ENCODE peak calls at places on chromosomes 7 and 10, in nine cellular contexts. Q is ELF-1; W is EL; G is putamen; E is effector CD8-positive, alpha-beta T cell; H is CMK; Y is ovary; X is HS-5; P is HTR-8/SVneo. C is an unnamed sample.

GRCh38 chr7:139570119-139570518 is 46.6 kb downstream of the CLEC2L start:
- DNase-seq in Q (peak), W (no peak), G (peak), E (no peak), H (no peak), Y (no peak), X (no peak), P (no peak), C (peak)

GRCh38 chr10:88999629-89000028 is 9.0 kb downstream of the FAS start:
- DNase-seq in Q (no peak), W (no peak), G (no peak), E (no peak), H (no peak), Y (no peak), X (no peak), P (no peak), C (no peak)

GRCh38 chr7:20858913-20859312 is 72.2 kb upstream of the SP8 start:
- DNase-seq in Q (no peak), W (no peak), G (peak), E (no peak), H (no peak), Y (no peak), X (no peak), P (no peak), C (peak)

GRCh38 chr7:41889472-41889871 is 186.6 kb upstream of the INHBA start:
- DNase-seq in Q (no peak), W (no peak), G (no peak), E (no peak), H (no peak), Y (no peak), X (no peak), P (no peak), C (no peak)

GRCh38 chr7:155203882-155204691 is 93.6 kb upstream of the INSIG1 start:
- DNase-seq in Q (no peak), W (no peak), G (no peak), E (no peak), H (no peak), Y (no peak), X (no peak), P (no peak), C (no peak)

GRCh38 chr7:21304836-21305235 is 123.0 kb upstream of the SP4 start:
- DNase-seq in Q (no peak), W (no peak), G (no peak), E (no peak), H (no peak), Y (no peak), X (no peak), P (no peak), C (no peak)

GRCh38 chr7:128833148-128833938 is 3.1 kb downstream of the FLNC start:
- DNase-seq in Q (peak), W (peak), G (peak), E (no peak), H (no peak), Y (peak), X (no peak), P (no peak), C (peak)

GRCh38 chr10:122374859-122375721 is 582 bp downstream of the PLEKHA1 start:
- DNase-seq in Q (peak), W (peak), G (peak), E (peak), H (peak), Y (peak), X (peak), P (peak), C (peak)

GRCh38 chr10:133378251-133379096 is 588 bp upstream of the PAOX start:
- DNase-seq in Q (peak), W (peak), G (peak), E (peak), H (no peak), Y (peak), X (no peak), P (peak), C (peak)

GRCh38 chr10:14603539-14604102 is 171.1 kb downstream of the FAM107B start:
- DNase-seq in Q (no peak), W (no peak), G (no peak), E (no peak), H (no peak), Y (no peak), X (no peak), P (no peak), C (no peak)

GRCh38 chr7:25028370-25028971 is 48.5 kb upstream of the OSBPL3 start:
- DNase-seq in Q (peak), W (peak), G (no peak), E (no peak), H (no peak), Y (no peak), X (peak), P (peak), C (no peak)

GRCh38 chr7:28296571-28297483 is 115.5 kb upstream of the CREB5 start:
- DNase-seq in Q (peak), W (peak), G (no peak), E (peak), H (no peak), Y (no peak), X (no peak), P (no peak), C (peak)

GRCh38 chr7:23662124-23662982 is 17.6 kb upstream of the FAM221A start:
- DNase-seq in Q (peak), W (peak), G (no peak), E (no peak), H (no peak), Y (no peak), X (no peak), P (no peak), C (no peak)

GRCh38 chr10:49307921-49308320 is 9.0 kb downstream of the C10orf71 start:
- DNase-seq in Q (peak), W (no peak), G (no peak), E (no peak), H (no peak), Y (no peak), X (no peak), P (no peak), C (no peak)

GRCh38 chr7:43756368-43757072 is 2.0 kb upstream of the BLVRA start:
- DNase-seq in Q (no peak), W (peak), G (no peak), E (no peak), H (no peak), Y (no peak), X (peak), P (peak), C (no peak)

GRCh38 chr10:104638861-104639594 is 2.1 kb upstream of the SORCS3 start:
- DNase-seq in Q (peak), W (no peak), G (no peak), E (no peak), H (no peak), Y (no peak), X (no peak), P (no peak), C (no peak)

GRCh38 chr10:117005454-117006055 is 568 bp upstream of the SHTN1 start:
- DNase-seq in Q (peak), W (peak), G (peak), E (no peak), H (no peak), Y (peak), X (no peak), P (peak), C (no peak)

GRCh38 chr10:31536297-31536696 is 217.3 kb downstream of the ZEB1 start:
- DNase-seq in Q (no peak), W (no peak), G (no peak), E (no peak), H (no peak), Y (no peak), X (no peak), P (no peak), C (no peak)

GRCh38 chr10:133128126-133129081 is 31.6 kb upstream of the KNDC1 start:
- DNase-seq in Q (no peak), W (no peak), G (no peak), E (no peak), H (no peak), Y (no peak), X (no peak), P (no peak), C (no peak)

GRCh38 chr7:38673795-38674194 is 42.6 kb upstream of the AMPH start:
- DNase-seq in Q (no peak), W (peak), G (no peak), E (no peak), H (no peak), Y (no peak), X (peak), P (no peak), C (no peak)

GRCh38 chr7:2487586-2488271 is 11.5 kb upstream of the GRIFIN start:
- DNase-seq in Q (peak), W (no peak), G (no peak), E (no peak), H (no peak), Y (peak), X (no peak), P (no peak), C (no peak)

GRCh38 chr10:47176903-47177860 is 122.8 kb upstream of the GDF10 start:
- DNase-seq in Q (no peak), W (peak), G (no peak), E (no peak), H (no peak), Y (no peak), X (peak), P (no peak), C (no peak)

GRCh38 chr10:88156341-88156740 is 292.9 kb downstream of the PTEN start:
- DNase-seq in Q (no peak), W (peak), G (no peak), E (no peak), H (no peak), Y (no peak), X (peak), P (no peak), C (no peak)

GRCh38 chr7:144842377-144842851 is 6.6 kb upstream of the TPK1 start:
- DNase-seq in Q (peak), W (peak), G (no peak), E (no peak), H (no peak), Y (no peak), X (no peak), P (no peak), C (peak)

GRCh38 chr10:47190301-47190700 is 109.7 kb upstream of the GDF10 start:
- DNase-seq in Q (no peak), W (no peak), G (no peak), E (no peak), H (no peak), Y (no peak), X (no peak), P (no peak), C (no peak)

GRCh38 chr7:158815046-158815445 is 14.3 kb downstream of the ESYT2 start:
- DNase-seq in Q (peak), W (no peak), G (no peak), E (no peak), H (no peak), Y (no peak), X (no peak), P (no peak), C (no peak)

GRCh38 chr7:143978585-143978984 is 21.5 kb upstream of the OR6B1 start:
- DNase-seq in Q (no peak), W (no peak), G (no peak), E (no peak), H (no peak), Y (no peak), X (no peak), P (no peak), C (no peak)

GRCh38 chr10:70695241-70696030 is 23.1 kb downstream of the ADAMTS14 start:
- DNase-seq in Q (no peak), W (peak), G (no peak), E (no peak), H (no peak), Y (no peak), X (no peak), P (no peak), C (no peak)

GRCh38 chr7:19851504-19851903 is 78.1 kb upstream of the TMEM196 start:
- DNase-seq in Q (no peak), W (no peak), G (no peak), E (no peak), H (no peak), Y (no peak), X (no peak), P (no peak), C (no peak)

GRCh38 chr10:133275683-133276092 is 980 bp downstream of the ADAM8 start:
- DNase-seq in Q (peak), W (no peak), G (no peak), E (peak), H (no peak), Y (no peak), X (no peak), P (no peak), C (no peak)

GRCh38 chr7:21719846-21720245 is 177.0 kb downstream of the DNAH11 start:
- DNase-seq in Q (no peak), W (no peak), G (no peak), E (no peak), H (no peak), Y (no peak), X (no peak), P (no peak), C (no peak)

GRCh38 chr10:60417024-60417423 is 27.3 kb upstream of the ANK3 start:
- DNase-seq in Q (no peak), W (peak), G (no peak), E (no peak), H (no peak), Y (no peak), X (no peak), P (no peak), C (no peak)

GRCh38 chr10:126892873-126893175 is 12.4 kb upstream of the DOCK1 start:
- DNase-seq in Q (no peak), W (no peak), G (no peak), E (no peak), H (no peak), Y (no peak), X (no peak), P (no peak), C (no peak)

GRCh38 chr10:6185039-6185716 is 17.6 kb upstream of the PFKFB3 start:
- DNase-seq in Q (peak), W (no peak), G (no peak), E (no peak), H (no peak), Y (no peak), X (no peak), P (no peak), C (no peak)

GRCh38 chr7:128831994-128832879 is 2.0 kb downstream of the FLNC start:
- DNase-seq in Q (peak), W (peak), G (no peak), E (no peak), H (peak), Y (peak), X (no peak), P (no peak), C (peak)

GRCh38 chr7:131745645-131746248 is 189.3 kb upstream of the PODXL start:
- DNase-seq in Q (peak), W (peak), G (no peak), E (no peak), H (no peak), Y (no peak), X (no peak), P (peak), C (no peak)

C was measured in pons.